ENCODE peak calls at places on chromosomes 1 and 21, in eight cellular contexts. U is A549, W is tibial nerve, I is spleen, X is transverse colon, B is esophagus squamous epithelium, A is Peyer's patch, O is body of pancreas. Z is an unnamed sample.

GRCh38 chr1:18154431-18155194 is 47.0 kb downstream of the IGSF21 start:
- DNase-seq in U (no peak), W (no peak), I (peak), X (no peak), B (no peak), A (no peak), O (no peak), Z (no peak)

GRCh38 chr21:34807881-34808568 is 139.2 kb downstream of the CLIC6 start:
- DNase-seq in U (peak), W (no peak), I (peak), X (no peak), B (no peak), A (peak), O (peak), Z (no peak)

GRCh38 chr1:81874461-81874860 is 73.7 kb downstream of the ADGRL2 start:
- DNase-seq in U (no peak), W (no peak), I (no peak), X (no peak), B (no peak), A (no peak), O (no peak), Z (no peak)

GRCh38 chr1:48728599-48728998 is 48.1 kb downstream of the BEND5 start:
- DNase-seq in U (no peak), W (no peak), I (no peak), X (no peak), B (no peak), A (no peak), O (no peak), Z (no peak)

GRCh38 chr1:160637821-160638539 is 8.9 kb downstream of the SLAMF1 start:
- DNase-seq in U (no peak), W (no peak), I (no peak), X (no peak), B (no peak), A (peak), O (no peak), Z (no peak)

GRCh38 chr1:29258189-29258973 is 22.1 kb downstream of the PTPRU start:
- DNase-seq in U (no peak), W (no peak), I (no peak), X (no peak), B (no peak), A (peak), O (no peak), Z (no peak)

GRCh38 chr1:85681087-85681486 is 27.1 kb downstream of the ZNHIT6 start:
- DNase-seq in U (no peak), W (no peak), I (no peak), X (no peak), B (no peak), A (no peak), O (no peak), Z (no peak)

GRCh38 chr21:44714905-44715304 is 3.5 kb upstream of the TSPEAR start:
- DNase-seq in U (no peak), W (no peak), I (no peak), X (no peak), B (no peak), A (peak), O (no peak), Z (no peak)

GRCh38 chr1:194296201-194296600 is 1109.8 kb upstream of the B3GALT2 start:
- DNase-seq in U (no peak), W (no peak), I (no peak), X (no peak), B (no peak), A (no peak), O (no peak), Z (no peak)

GRCh38 chr1:180598333-180598979 is 33.4 kb upstream of the XPR1 start:
- DNase-seq in U (peak), W (no peak), I (no peak), X (peak), B (no peak), A (peak), O (peak), Z (no peak)

GRCh38 chr1:86104606-86105532 is 51.7 kb downstream of the COL24A1 start:
- DNase-seq in U (no peak), W (no peak), I (no peak), X (peak), B (no peak), A (no peak), O (no peak), Z (no peak)

GRCh38 chr1:41957568-41957967 is 38.8 kb upstream of the HIVEP3 start:
- DNase-seq in U (no peak), W (no peak), I (no peak), X (no peak), B (no peak), A (no peak), O (peak), Z (no peak)

GRCh38 chr1:15110867-15111230 is 42.7 kb upstream of the TMEM51 start:
- DNase-seq in U (no peak), W (no peak), I (no peak), X (no peak), B (no peak), A (no peak), O (no peak), Z (no peak)
- TF ChIP-seq CTCF in U (no peak), W (no peak), I (no peak), X (no peak), B (no peak), A (no peak), O (no peak), Z (no peak)

GRCh38 chr1:155085504-155086181 is 7.0 kb downstream of the EFNA3 start:
- DNase-seq in U (no peak), W (no peak), I (peak), X (peak), B (peak), A (peak), O (peak), Z (no peak)
- TF ChIP-seq POLR2A in U (no peak), W (no peak), I (no peak), X (no peak), B (no peak), A (no peak), O (no peak), Z (no peak)

GRCh38 chr21:14550200-14550599 is 4.1 kb upstream of the SAMSN1 start:
- DNase-seq in U (no peak), W (no peak), I (no peak), X (no peak), B (no peak), A (no peak), O (no peak), Z (no peak)
- H3K27ac ChIP-seq in U (no peak), W (no peak), I (peak), X (peak), B (no peak), A (no peak), O (no peak), Z (no peak)

GRCh38 chr1:100053727-100054126 is 79.0 kb downstream of the SASS6 start:
- DNase-seq in U (no peak), W (no peak), I (no peak), X (no peak), B (no peak), A (no peak), O (no peak), Z (no peak)
- TF ChIP-seq CTCF in U (no peak), W (no peak), I (no peak), X (no peak), B (no peak), A (no peak), O (no peak), Z (no peak)